ENCODE peak calls at places on chromosomes 3 and 15, in eight cellular contexts. One of them, this sample, is unnamed.

GRCh38 chr15:65646486-65646885 is 24.7 kb downstream of the SLC24A1 start:
- DNase-seq in transverse colon: no peak
- DNase-seq in AG10803: peak
- DNase-seq in adrenal gland: no peak
- DNase-seq in pancreas: no peak
- DNase-seq in fibroblast of lung: no peak
- DNase-seq in kidney: no peak
- DNase-seq in A549: no peak
- DNase-seq in this sample: no peak

GRCh38 chr3:48966367-48966766 is 23.7 kb upstream of the P4HTM start:
- DNase-seq in AG10803: no peak
- DNase-seq in adrenal gland: no peak
- DNase-seq in A549: no peak
- DNase-seq in kidney: no peak
- DNase-seq in pancreas: no peak
- DNase-seq in transverse colon: no peak
- DNase-seq in fibroblast of lung: no peak
- DNase-seq in this sample: no peak

GRCh38 chr3:115494826-115495225 is 128.5 kb upstream of the GAP43 start:
- DNase-seq in adrenal gland: no peak
- DNase-seq in transverse colon: no peak
- DNase-seq in pancreas: no peak
- DNase-seq in fibroblast of lung: no peak
- DNase-seq in kidney: no peak
- DNase-seq in AG10803: no peak
- DNase-seq in A549: no peak
- DNase-seq in this sample: no peak

GRCh38 chr15:66287461-66288055 is 5.8 kb upstream of the DIS3L start:
- DNase-seq in fibroblast of lung: peak
- DNase-seq in pancreas: no peak
- DNase-seq in adrenal gland: no peak
- DNase-seq in kidney: no peak
- DNase-seq in transverse colon: no peak
- DNase-seq in A549: peak
- DNase-seq in AG10803: peak
- DNase-seq in this sample: no peak

GRCh38 chr3:37836589-37836988 is 25.1 kb upstream of the CTDSPL start:
- DNase-seq in A549: no peak
- DNase-seq in kidney: no peak
- DNase-seq in AG10803: no peak
- DNase-seq in pancreas: no peak
- DNase-seq in transverse colon: no peak
- DNase-seq in fibroblast of lung: no peak
- DNase-seq in adrenal gland: no peak
- DNase-seq in this sample: no peak

GRCh38 chr3:126573492-126574117 is 14.9 kb upstream of the C3orf22 start:
- DNase-seq in fibroblast of lung: no peak
- DNase-seq in kidney: no peak
- DNase-seq in AG10803: no peak
- DNase-seq in adrenal gland: no peak
- DNase-seq in pancreas: no peak
- DNase-seq in transverse colon: peak
- DNase-seq in A549: peak
- DNase-seq in this sample: no peak

GRCh38 chr3:33144433-33144832 is 30.6 kb downstream of the CRTAP start:
- DNase-seq in A549: peak
- DNase-seq in AG10803: no peak
- DNase-seq in fibroblast of lung: no peak
- DNase-seq in transverse colon: no peak
- DNase-seq in adrenal gland: no peak
- DNase-seq in pancreas: no peak
- DNase-seq in kidney: no peak
- DNase-seq in this sample: no peak

GRCh38 chr3:59286791-59287531 is 237.1 kb upstream of the CFAP20DC start:
- DNase-seq in kidney: no peak
- DNase-seq in transverse colon: no peak
- DNase-seq in pancreas: peak
- DNase-seq in fibroblast of lung: no peak
- DNase-seq in AG10803: peak
- DNase-seq in adrenal gland: peak
- DNase-seq in A549: no peak
- DNase-seq in this sample: no peak

GRCh38 chr3:134423153-134423552 is 48.9 kb upstream of the AMOTL2 start:
- DNase-seq in pancreas: no peak
- DNase-seq in kidney: no peak
- DNase-seq in adrenal gland: no peak
- DNase-seq in transverse colon: no peak
- DNase-seq in AG10803: peak
- DNase-seq in A549: no peak
- DNase-seq in fibroblast of lung: peak
- DNase-seq in this sample: no peak

GRCh38 chr3:176514297-176514696 is 683.0 kb downstream of the TBL1XR1 start:
- DNase-seq in pancreas: no peak
- DNase-seq in adrenal gland: no peak
- DNase-seq in transverse colon: no peak
- DNase-seq in fibroblast of lung: peak
- DNase-seq in kidney: no peak
- DNase-seq in AG10803: peak
- DNase-seq in A549: peak
- DNase-seq in this sample: no peak
- TF ChIP-seq CTCF in pancreas: peak
- TF ChIP-seq CTCF in adrenal gland: peak
- TF ChIP-seq CTCF in transverse colon: peak
- TF ChIP-seq CTCF in fibroblast of lung: peak
- TF ChIP-seq CTCF in kidney: peak
- TF ChIP-seq CTCF in AG10803: peak
- TF ChIP-seq CTCF in A549: peak
- TF ChIP-seq CTCF in this sample: peak

DNA sequence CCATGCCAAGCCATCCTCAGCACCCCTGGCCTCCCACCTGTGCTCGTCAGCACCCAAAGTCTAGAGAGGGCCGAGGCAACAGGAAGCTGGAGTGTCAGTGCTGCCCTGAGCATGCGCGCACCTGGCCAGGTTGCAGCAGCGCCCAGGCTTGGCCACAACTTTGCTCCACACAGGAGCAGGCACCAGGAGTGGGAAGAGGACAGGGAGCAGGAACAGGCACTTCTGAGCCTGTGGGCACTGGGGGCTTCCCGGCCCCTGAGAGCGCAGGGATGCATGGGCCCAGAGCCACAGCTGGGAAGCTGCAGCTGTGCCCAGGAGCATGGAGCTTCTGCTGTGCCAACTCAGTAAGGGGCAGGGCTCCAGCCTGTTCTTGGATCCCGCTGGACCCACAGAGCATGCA is 471.5 kb upstream of the WNT5A start:
- DNase-seq in kidney: no peak
- DNase-seq in transverse colon: no peak
- DNase-seq in AG10803: no peak
- DNase-seq in A549: no peak
- DNase-seq in fibroblast of lung: no peak
- DNase-seq in adrenal gland: no peak
- DNase-seq in pancreas: no peak
- DNase-seq in this sample: no peak
- H3K4me3 ChIP-seq in kidney: no peak
- H3K4me3 ChIP-seq in transverse colon: no peak
- H3K4me3 ChIP-seq in AG10803: no peak
- H3K4me3 ChIP-seq in A549: no peak
- H3K4me3 ChIP-seq in fibroblast of lung: no peak
- H3K4me3 ChIP-seq in adrenal gland: no peak
- H3K4me3 ChIP-seq in pancreas: no peak
- H3K4me3 ChIP-seq in this sample: no peak

DNA sequence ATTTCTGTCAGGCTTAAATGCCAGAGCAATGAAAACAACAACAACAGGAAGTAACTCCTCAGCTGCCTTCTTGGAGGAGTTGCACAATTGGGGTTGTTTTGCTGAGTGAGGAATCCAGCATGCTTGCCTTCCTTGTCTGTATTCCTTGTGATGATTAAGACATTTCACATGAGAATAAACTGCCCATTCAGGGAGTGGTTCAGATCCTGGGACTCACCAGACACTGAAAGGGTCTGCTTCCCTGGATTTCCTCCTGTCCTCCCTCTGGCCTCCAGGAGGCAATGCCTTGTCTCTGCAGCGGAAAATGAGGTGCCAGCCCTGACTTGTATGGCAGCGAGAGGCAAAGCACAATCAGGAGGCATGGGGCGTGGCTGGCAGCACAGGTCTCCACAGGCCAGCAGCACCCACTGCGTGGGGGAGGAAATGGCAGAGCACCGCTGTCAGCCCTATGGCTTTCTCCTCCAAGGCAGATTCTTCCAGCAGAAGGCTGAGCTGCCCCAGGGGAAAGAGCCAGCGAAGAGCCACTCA is 41.5 kb downstream of the RBP2 start:
- DNase-seq in fibroblast of lung: peak
- DNase-seq in AG10803: peak
- DNase-seq in A549: no peak
- DNase-seq in adrenal gland: no peak
- DNase-seq in kidney: no peak
- DNase-seq in pancreas: no peak
- DNase-seq in transverse colon: no peak
- DNase-seq in this sample: no peak
- TF ChIP-seq CTCF in fibroblast of lung: no peak
- TF ChIP-seq CTCF in AG10803: no peak
- TF ChIP-seq CTCF in A549: no peak
- TF ChIP-seq CTCF in adrenal gland: no peak
- TF ChIP-seq CTCF in kidney: no peak
- TF ChIP-seq CTCF in pancreas: no peak
- TF ChIP-seq CTCF in transverse colon: no peak
- TF ChIP-seq CTCF in this sample: no peak

GRCh38 chr3:81764665-81765064 is 3.2 kb upstream of the GBE1 start:
- DNase-seq in kidney: no peak
- DNase-seq in adrenal gland: no peak
- DNase-seq in transverse colon: no peak
- DNase-seq in A549: no peak
- DNase-seq in pancreas: no peak
- DNase-seq in fibroblast of lung: peak
- DNase-seq in AG10803: peak
- DNase-seq in this sample: no peak
- H3K4me3 ChIP-seq in kidney: no peak
- H3K4me3 ChIP-seq in adrenal gland: no peak
- H3K4me3 ChIP-seq in transverse colon: no peak
- H3K4me3 ChIP-seq in A549: no peak
- H3K4me3 ChIP-seq in pancreas: no peak
- H3K4me3 ChIP-seq in fibroblast of lung: no peak
- H3K4me3 ChIP-seq in AG10803: no peak
- H3K4me3 ChIP-seq in this sample: no peak

DNA sequence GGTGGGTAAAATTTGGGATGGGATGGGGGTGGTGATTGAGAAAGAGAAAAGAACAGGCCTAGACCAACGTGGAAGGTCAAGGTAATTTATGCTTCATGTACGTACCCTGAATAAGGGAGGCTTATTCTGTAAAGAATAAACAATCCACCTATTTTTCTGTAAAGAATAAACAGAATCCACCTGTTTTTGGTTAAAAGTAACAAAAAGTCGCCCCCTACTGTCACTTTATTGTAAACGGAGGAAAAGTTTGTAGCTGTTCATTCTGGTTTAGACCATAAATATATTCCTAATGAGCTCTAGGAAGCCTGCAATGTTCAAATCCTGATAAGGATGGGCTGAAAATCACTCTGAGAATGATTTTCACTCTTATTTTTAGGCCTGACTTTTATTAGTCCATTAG is 23.5 kb upstream of the SQOR start:
- DNase-seq in A549: no peak
- DNase-seq in adrenal gland: no peak
- DNase-seq in kidney: no peak
- DNase-seq in AG10803: no peak
- DNase-seq in fibroblast of lung: peak
- DNase-seq in pancreas: no peak
- DNase-seq in transverse colon: no peak
- DNase-seq in this sample: no peak
- TF ChIP-seq CTCF in A549: peak
- TF ChIP-seq CTCF in adrenal gland: peak
- TF ChIP-seq CTCF in kidney: peak
- TF ChIP-seq CTCF in AG10803: peak
- TF ChIP-seq CTCF in fibroblast of lung: peak
- TF ChIP-seq CTCF in pancreas: no peak
- TF ChIP-seq CTCF in transverse colon: peak
- TF ChIP-seq CTCF in this sample: peak

GRCh38 chr3:132662212-132662611 is 2.1 kb downstream of the UBA5 start:
- DNase-seq in AG10803: no peak
- DNase-seq in fibroblast of lung: no peak
- DNase-seq in adrenal gland: no peak
- DNase-seq in transverse colon: no peak
- DNase-seq in A549: no peak
- DNase-seq in kidney: no peak
- DNase-seq in pancreas: no peak
- DNase-seq in this sample: no peak
- H3K4me3 ChIP-seq in AG10803: peak
- H3K4me3 ChIP-seq in fibroblast of lung: peak
- H3K4me3 ChIP-seq in adrenal gland: peak
- H3K4me3 ChIP-seq in transverse colon: no peak
- H3K4me3 ChIP-seq in A549: no peak
- H3K4me3 ChIP-seq in kidney: peak
- H3K4me3 ChIP-seq in pancreas: no peak
- H3K4me3 ChIP-seq in this sample: peak

GRCh38 chr3:47024932-47025331 is 45.5 kb downstream of the NBEAL2 start:
- DNase-seq in fibroblast of lung: peak
- DNase-seq in A549: no peak
- DNase-seq in AG10803: peak
- DNase-seq in transverse colon: no peak
- DNase-seq in pancreas: no peak
- DNase-seq in kidney: no peak
- DNase-seq in adrenal gland: no peak
- DNase-seq in this sample: no peak
- TF ChIP-seq CTCF in fibroblast of lung: peak
- TF ChIP-seq CTCF in A549: no peak
- TF ChIP-seq CTCF in AG10803: no peak
- TF ChIP-seq CTCF in transverse colon: no peak
- TF ChIP-seq CTCF in pancreas: no peak
- TF ChIP-seq CTCF in kidney: no peak
- TF ChIP-seq CTCF in adrenal gland: no peak
- TF ChIP-seq CTCF in this sample: no peak

GRCh38 chr3:113685124-113685523 is 11.3 kb downstream of the USF3 start:
- DNase-seq in kidney: no peak
- DNase-seq in fibroblast of lung: no peak
- DNase-seq in pancreas: no peak
- DNase-seq in transverse colon: no peak
- DNase-seq in adrenal gland: no peak
- DNase-seq in AG10803: no peak
- DNase-seq in A549: no peak
- DNase-seq in this sample: no peak

GRCh38 chr3:113684271-113684819 is 12.1 kb downstream of the USF3 start:
- DNase-seq in pancreas: no peak
- DNase-seq in A549: no peak
- DNase-seq in transverse colon: no peak
- DNase-seq in fibroblast of lung: no peak
- DNase-seq in kidney: no peak
- DNase-seq in adrenal gland: no peak
- DNase-seq in AG10803: no peak
- DNase-seq in this sample: no peak

GRCh38 chr3:113690482-113690881 is 6.0 kb downstream of the USF3 start:
- DNase-seq in AG10803: no peak
- DNase-seq in kidney: no peak
- DNase-seq in A549: no peak
- DNase-seq in pancreas: no peak
- DNase-seq in transverse colon: no peak
- DNase-seq in adrenal gland: no peak
- DNase-seq in fibroblast of lung: no peak
- DNase-seq in this sample: no peak

GRCh38 chr3:113685956-113686721 is 10.3 kb downstream of the USF3 start:
- DNase-seq in AG10803: peak
- DNase-seq in pancreas: no peak
- DNase-seq in adrenal gland: no peak
- DNase-seq in transverse colon: no peak
- DNase-seq in kidney: no peak
- DNase-seq in fibroblast of lung: peak
- DNase-seq in A549: no peak
- DNase-seq in this sample: no peak
- H3K4me3 ChIP-seq in AG10803: no peak
- H3K4me3 ChIP-seq in pancreas: no peak
- H3K4me3 ChIP-seq in adrenal gland: no peak
- H3K4me3 ChIP-seq in transverse colon: no peak
- H3K4me3 ChIP-seq in kidney: no peak
- H3K4me3 ChIP-seq in fibroblast of lung: no peak
- H3K4me3 ChIP-seq in A549: no peak
- H3K4me3 ChIP-seq in this sample: no peak

This sample was measured in left ventricle myocardium inferior.